ENCODE peak calls at places on chromosomes 4 and X, in four cellular contexts. W is A673, X is IMR-90, O is heart left ventricle. E is an unnamed sample.

GRCh38 chr4:8765084-8765483 is 106.6 kb downstream of the HMX1 start:
- DNase-seq in X (no peak), W (no peak), O (peak; percentile 2), E (no peak)

GRCh38 chr4:171484681-171485080 is 328.5 kb upstream of the GALNTL6 start:
- DNase-seq in W (no peak), O (no peak), X (no peak), E (no peak)

GRCh38 chr4:25939330-25939729 is 25.3 kb downstream of the SMIM20 start:
- DNase-seq in X (no peak), W (no peak), O (no peak), E (no peak)

GRCh38 chr4:138898282-138898681 is 117.3 kb upstream of the NOCT start:
- DNase-seq in W (no peak), X (peak; percentile 58), O (no peak), E (peak; percentile 39)

GRCh38 chr4:7733801-7734650 is 205.6 kb downstream of the AFAP1 start:
- DNase-seq in X (no peak), W (no peak), O (no peak), E (no peak)

GRCh38 chrX:140762061-140762460 is 52.5 kb downstream of the LINC00632 start:
- DNase-seq in O (peak; percentile 20), W (peak; percentile 66), X (peak; percentile 74), E (peak; percentile 78)

GRCh38 chr4:101670897-101671296 is 119.6 kb upstream of the BANK1 start:
- DNase-seq in O (no peak), X (no peak), W (no peak), E (no peak)

GRCh38 chr4:124883642-124884041 is 171.1 kb upstream of the ANKRD50 start:
- DNase-seq in X (peak; percentile 84), O (no peak), W (no peak), E (peak; percentile 84)

GRCh38 chrX:68697465-68698125 is 50.1 kb downstream of the STARD8 start:
- DNase-seq in O (no peak), X (no peak), W (no peak), E (no peak)

GRCh38 chr4:104879367-104879766 is 267.3 kb upstream of the TET2 start:
- DNase-seq in O (no peak), X (no peak), W (no peak), E (no peak)

GRCh38 chrX:144738246-144738645 is 509.1 kb upstream of the SPANXN1 start:
- DNase-seq in O (no peak), W (no peak), X (no peak), E (no peak)

GRCh38 chr4:101232074-101232776 is 115.1 kb downstream of the PPP3CA start:
- DNase-seq in X (peak; percentile 79), O (peak; percentile 22), W (peak; percentile 73), E (peak; percentile 83)

GRCh38 chr4:56387023-56388001 is at the start of gene AASDH:
- DNase-seq in O (peak; percentile 91), W (peak; percentile 92), X (peak; percentile 95), E (peak; percentile 97)

GRCh38 chr4:72505314-72505744 is 63.7 kb downstream of the ADAMTS3 start:
- DNase-seq in O (peak; percentile 8), W (peak; percentile 40), X (peak; percentile 58), E (peak; percentile 79)

GRCh38 chr4:53730431-53730830 is 139.1 kb upstream of the LNX1 start:
- DNase-seq in X (no peak), W (no peak), O (no peak), E (no peak)

GRCh38 chrX:38087594-38087993 is 81.2 kb downstream of the SYTL5 start:
- DNase-seq in X (no peak), W (no peak), O (no peak), E (no peak)

GRCh38 chr4:38889143-38889542 is 21.5 kb downstream of the FAM114A1 start:
- DNase-seq in O (no peak), X (peak; percentile 87), W (peak; percentile 56), E (peak; percentile 87)

GRCh38 chrX:113048896-113049295 is 208.3 kb upstream of the AMOT start:
- DNase-seq in X (no peak), W (no peak), O (no peak), E (no peak)

GRCh38 chr4:86910369-86910768 is 18.1 kb upstream of the C4orf36 start:
- DNase-seq in O (no peak), X (no peak), W (no peak), E (no peak)

GRCh38 chrX:130295519-130296314 is 27.0 kb upstream of the ZNF280C start:
- DNase-seq in O (no peak), W (no peak), X (peak; percentile 1), E (peak; percentile 6)

GRCh38 chrX:143854006-143854405 is 29.9 kb upstream of the UBE2NL start:
- DNase-seq in W (peak; percentile 73), X (peak; percentile 11), O (no peak), E (peak; percentile 49)

GRCh38 chr4:19074061-19074460 is 1052.5 kb upstream of the LCORL start:
- DNase-seq in W (no peak), X (no peak), O (no peak), E (no peak)

GRCh38 chr4:174358823-174359222 is 75.1 kb downstream of the CEP44 start:
- DNase-seq in X (peak; percentile 67), W (no peak), O (no peak), E (peak; percentile 36)

DNA sequence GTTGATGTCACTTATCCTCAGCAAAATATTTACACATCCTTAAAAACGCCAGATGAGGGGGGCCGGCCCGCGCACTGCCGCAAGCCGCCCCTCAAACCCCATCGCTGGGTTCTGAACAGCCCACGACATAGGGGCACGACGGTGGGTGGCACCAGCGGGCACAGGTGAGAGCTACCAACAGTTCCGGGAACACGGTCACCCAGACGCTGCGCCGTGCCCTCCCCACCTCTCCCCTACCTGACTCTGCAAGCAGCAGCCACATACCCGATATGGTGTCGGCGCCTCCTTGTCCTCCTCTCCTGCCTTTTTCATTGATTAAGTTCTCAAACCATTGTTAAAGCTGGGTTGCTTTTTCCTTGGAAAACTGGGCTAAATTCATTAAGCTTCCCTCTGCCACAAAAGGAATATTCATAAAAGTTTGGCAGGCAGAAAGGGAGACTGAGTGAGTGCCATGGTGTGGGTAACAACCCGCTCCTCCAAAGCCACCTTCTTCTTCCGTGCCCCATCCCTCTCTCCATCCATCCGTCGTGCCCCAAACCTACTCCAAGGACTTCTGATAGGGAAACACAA is 1.4 kb downstream of the RAI2 start:
- DNase-seq in W (no peak), X (no peak), O (no peak), E (no peak)
- H3K4me3 ChIP-seq in W (no peak overlapping the region), X (no peak overlapping the region), O (peak overlapping the region; percentile 80), E (no peak overlapping the region)

GRCh38 chrX:85112270-85112669 is 108.6 kb downstream of the APOOL start:
- DNase-seq in O (no peak), W (no peak), X (no peak), E (no peak)

GRCh38 chrX:85113746-85114145 is 110.1 kb downstream of the APOOL start:
- DNase-seq in W (no peak), X (no peak), O (no peak), E (no peak)

GRCh38 chrX:85114171-85114570 is 110.5 kb downstream of the APOOL start:
- DNase-seq in W (no peak), O (no peak), X (no peak), E (no peak)

GRCh38 chrX:85109235-85109634 is 105.6 kb downstream of the APOOL start:
- DNase-seq in X (no peak), O (no peak), W (peak; percentile 42), E (peak; percentile 12)

DNA sequence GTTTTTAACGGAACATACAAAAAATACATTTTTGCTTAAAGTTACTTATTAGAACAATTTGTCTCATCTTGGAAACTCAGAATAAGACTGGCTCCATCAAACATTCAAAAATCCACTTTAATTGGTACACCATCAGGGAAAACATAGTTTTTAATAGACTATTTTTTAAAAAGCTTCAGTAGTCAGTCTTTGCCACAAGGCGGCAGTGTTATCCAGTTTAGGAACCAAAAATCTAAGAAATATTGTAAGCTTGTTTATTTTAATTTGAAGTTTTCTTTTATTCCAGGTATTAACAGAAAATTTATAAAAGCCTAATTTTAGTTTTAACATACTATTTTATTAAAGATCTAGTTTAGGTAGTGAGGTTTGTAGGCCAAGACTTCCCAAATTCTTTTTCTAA is 107.7 kb downstream of the APOOL start:
- DNase-seq in X (peak; percentile 5), O (no peak), W (peak; percentile 19), E (peak; percentile 30)
- TF ChIP-seq CTCF in X (peak; percentile 74), O (peak; percentile 57), W (peak; percentile 81), E (peak; percentile 57)

DNA sequence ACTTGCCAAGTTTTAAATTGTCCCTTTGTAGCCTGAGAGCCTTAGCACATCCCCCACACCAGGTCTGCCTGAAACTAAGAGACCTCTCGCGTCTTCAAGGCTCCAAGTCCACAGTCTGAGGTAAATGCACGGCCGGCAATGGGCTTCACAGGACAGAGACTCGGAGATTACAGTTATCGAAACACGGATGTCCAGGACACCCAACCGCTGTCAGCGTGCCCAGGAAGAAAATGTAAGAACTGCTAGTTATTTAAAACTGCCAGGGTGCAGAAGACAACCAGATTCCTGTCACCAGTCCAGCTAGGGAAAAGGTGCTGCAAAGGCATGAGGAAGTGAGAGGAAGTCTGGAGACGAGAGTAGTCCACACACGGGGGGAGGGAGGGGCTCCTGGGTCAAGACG is 28.9 kb downstream of the ZNF827 start:
- DNase-seq in O (peak; percentile 26), W (no peak), X (no peak), E (no peak)
- H3K4me3 ChIP-seq in O (peak overlapping the region; percentile 59), W (no peak overlapping the region), X (no peak overlapping the region), E (peak overlapping the region; percentile 25)

DNA sequence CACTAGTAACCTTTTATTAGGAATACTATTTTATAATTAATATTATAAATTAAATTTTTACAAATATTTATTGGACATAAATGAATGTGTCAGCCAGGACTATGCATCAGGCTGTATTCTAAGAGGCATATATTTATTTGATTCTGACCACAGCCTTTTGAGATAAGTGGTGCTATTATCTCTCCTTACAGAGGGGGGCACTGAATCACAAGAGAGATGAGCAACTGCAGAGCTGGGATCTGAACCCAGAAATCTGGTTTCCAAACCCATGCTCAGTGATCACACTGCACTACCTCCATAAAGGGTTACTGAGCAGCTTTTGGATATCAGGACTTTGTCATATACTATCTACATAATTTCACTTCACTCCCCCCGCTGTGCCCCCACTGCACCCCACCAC is 322.0 kb downstream of the TMA16 start:
- DNase-seq in O (no peak), W (peak; percentile 33), X (no peak), E (no peak)
- TF ChIP-seq CTCF in O (no peak), W (peak; percentile 35), X (no peak), E (no peak)

GRCh38 chr4:186563761-186564160 is 8.4 kb upstream of the MTNR1A start:
- DNase-seq in X (no peak), O (no peak), W (no peak), E (no peak)

GRCh38 chr4:186566068-186566467 is 10.7 kb upstream of the MTNR1A start:
- DNase-seq in X (no peak), O (no peak), W (no peak), E (no peak)

GRCh38 chr4:186570193-186570996 is 15.0 kb upstream of the MTNR1A start:
- DNase-seq in X (peak; percentile 79), W (no peak), O (no peak), E (peak; percentile 85)

DNA sequence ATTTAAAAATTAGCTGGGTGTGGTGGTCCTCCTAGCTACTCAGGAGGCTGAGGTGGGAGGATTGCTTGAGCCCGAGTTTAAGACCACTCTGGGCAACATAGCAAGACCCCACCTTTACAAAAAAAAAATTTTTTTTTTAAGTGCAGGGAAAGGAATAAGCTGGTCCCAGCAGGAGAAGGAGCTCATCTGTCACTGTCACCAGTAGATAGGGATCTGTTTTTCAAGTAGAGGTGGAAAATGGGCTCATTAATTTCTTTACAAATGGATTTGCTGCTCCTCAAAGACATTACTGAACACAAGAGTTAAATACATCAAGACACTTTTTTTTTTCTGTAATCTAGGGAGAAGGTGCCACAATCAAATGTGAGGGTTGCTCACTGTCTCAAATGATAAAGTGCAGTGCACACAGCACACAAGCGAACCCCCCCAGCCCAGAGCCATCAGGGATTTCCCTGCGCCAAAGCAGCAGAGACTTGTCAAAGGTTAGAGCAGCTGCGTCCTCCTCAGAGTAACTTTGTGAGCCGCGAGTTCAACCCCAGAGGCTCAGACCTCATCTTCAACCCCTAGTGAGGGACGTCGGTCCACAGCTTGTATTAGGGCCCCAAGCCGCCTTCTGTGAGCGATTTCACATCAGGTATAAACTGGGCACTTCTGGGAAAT is 14.3 kb upstream of the MTNR1A start:
- DNase-seq in O (no peak), X (no peak), W (no peak), E (no peak)
- H3K4me3 ChIP-seq in O (peak overlapping the region; percentile 19), X (peak overlapping the region; percentile 36), W (no peak overlapping the region), E (peak overlapping the region; percentile 51)